ENCODE peak calls at places on chromosome 15, in ten cellular contexts. I, C, X, T, B, Y, E, M, P and L are unnamed samples.

GRCh38 chr15:91849749-91850161 is 3.8 kb upstream of the SLCO3A1 start:
- DNase-seq in I (peak), C (no peak), X (no peak), T (no peak), B (no peak), Y (peak), E (no peak), M (no peak), P (no peak), L (peak)

GRCh38 chr15:60397772-60398445 is at the start of gene ANXA2:
- DNase-seq in I (peak), C (peak), X (peak), T (peak), B (no peak), Y (peak), E (no peak), M (no peak), P (peak), L (peak)

GRCh38 chr15:79370716-79371115 is 59.8 kb downstream of the TMED3 start:
- DNase-seq in I (no peak), C (no peak), X (no peak), T (no peak), B (no peak), Y (no peak), E (no peak), M (no peak), P (no peak), L (no peak)

GRCh38 chr15:46589088-46589487 is 954.3 kb downstream of the SQOR start:
- DNase-seq in I (no peak), C (no peak), X (no peak), T (no peak), B (no peak), Y (no peak), E (no peak), M (no peak), P (no peak), L (no peak)

GRCh38 chr15:77688270-77689058 is 55.8 kb upstream of the LINGO1 start:
- DNase-seq in I (no peak), C (no peak), X (no peak), T (no peak), B (no peak), Y (no peak), E (no peak), M (no peak), P (no peak), L (no peak)

GRCh38 chr15:73231661-73232443 is 136.9 kb downstream of the HCN4 start:
- DNase-seq in I (no peak), C (no peak), X (no peak), T (no peak), B (no peak), Y (no peak), E (no peak), M (no peak), P (no peak), L (no peak)

GRCh38 chr15:52013151-52013791 is 5.7 kb upstream of the MAPK6 start:
- DNase-seq in I (no peak), C (no peak), X (no peak), T (no peak), B (no peak), Y (peak), E (no peak), M (no peak), P (no peak), L (no peak)

GRCh38 chr15:71048913-71049675 is 66.2 kb upstream of the THSD4 start:
- DNase-seq in I (no peak), C (no peak), X (no peak), T (no peak), B (no peak), Y (peak), E (no peak), M (no peak), P (no peak), L (no peak)

GRCh38 chr15:77186518-77187095 is 115.7 kb upstream of the TSPAN3 start:
- DNase-seq in I (no peak), C (no peak), X (no peak), T (no peak), B (peak), Y (peak), E (no peak), M (no peak), P (no peak), L (peak)

GRCh38 chr15:89051875-89052274 is 36.4 kb upstream of the ABHD2 start:
- DNase-seq in I (no peak), C (no peak), X (no peak), T (no peak), B (no peak), Y (no peak), E (no peak), M (no peak), P (no peak), L (no peak)

GRCh38 chr15:80778964-80779657 is at the start of gene CEMIP:
- DNase-seq in I (no peak), C (peak), X (peak), T (peak), B (peak), Y (peak), E (no peak), M (peak), P (peak), L (peak)

GRCh38 chr15:71916834-71917233 is 106.5 kb downstream of the NR2E3 start:
- DNase-seq in I (no peak), C (no peak), X (no peak), T (no peak), B (no peak), Y (no peak), E (no peak), M (no peak), P (no peak), L (no peak)

GRCh38 chr15:85778107-85778776 is 16.5 kb downstream of the KLHL25 start:
- DNase-seq in I (no peak), C (no peak), X (no peak), T (no peak), B (no peak), Y (no peak), E (no peak), M (no peak), P (no peak), L (no peak)

GRCh38 chr15:70853270-70853854 is 595 bp downstream of the LARP6 start:
- DNase-seq in I (peak), C (peak), X (no peak), T (no peak), B (peak), Y (no peak), E (no peak), M (peak), P (no peak), L (no peak)

GRCh38 chr15:27089233-27089586 is 118.2 kb downstream of the GABRG3 start:
- DNase-seq in I (no peak), C (no peak), X (no peak), T (no peak), B (no peak), Y (no peak), E (no peak), M (no peak), P (no peak), L (no peak)

GRCh38 chr15:53917109-53917508 is 61.1 kb upstream of the UNC13C start:
- DNase-seq in I (no peak), C (no peak), X (no peak), T (no peak), B (no peak), Y (no peak), E (no peak), M (no peak), P (no peak), L (no peak)

GRCh38 chr15:80275946-80276345 is 23.9 kb upstream of the CTXND1 start:
- DNase-seq in I (no peak), C (no peak), X (no peak), T (no peak), B (no peak), Y (peak), E (no peak), M (no peak), P (no peak), L (no peak)

GRCh38 chr15:89171136-89172072 is 50.0 kb downstream of the RLBP1 start:
- DNase-seq in I (peak), C (peak), X (no peak), T (peak), B (peak), Y (peak), E (peak), M (no peak), P (peak), L (peak)

GRCh38 chr15:98668566-98669308 is 20.4 kb downstream of the IGF1R start:
- DNase-seq in I (no peak), C (no peak), X (no peak), T (no peak), B (no peak), Y (no peak), E (no peak), M (no peak), P (no peak), L (no peak)

GRCh38 chr15:90956551-90957104 is 1.9 kb downstream of the RCCD1 start:
- DNase-seq in I (peak), C (peak), X (peak), T (peak), B (peak), Y (peak), E (no peak), M (peak), P (peak), L (peak)

GRCh38 chr15:47027322-47027946 is 689.9 kb upstream of the SEMA6D start:
- DNase-seq in I (no peak), C (no peak), X (no peak), T (no peak), B (no peak), Y (peak), E (no peak), M (no peak), P (no peak), L (no peak)

GRCh38 chr15:26892119-26892518 is 25.3 kb downstream of the GABRA5 start:
- DNase-seq in I (no peak), C (no peak), X (no peak), T (no peak), B (no peak), Y (no peak), E (no peak), M (no peak), P (no peak), L (no peak)

GRCh38 chr15:61390138-61390537 is 161.0 kb upstream of the RORA start:
- DNase-seq in I (no peak), C (no peak), X (no peak), T (no peak), B (no peak), Y (no peak), E (no peak), M (no peak), P (no peak), L (no peak)

GRCh38 chr15:101329867-101330380 is 34.9 kb upstream of the SNRPA1 start:
- DNase-seq in I (no peak), C (no peak), X (no peak), T (no peak), B (no peak), Y (no peak), E (no peak), M (no peak), P (no peak), L (no peak)

GRCh38 chr15:92714071-92714456 is 58.5 kb upstream of the FAM174B start:
- DNase-seq in I (no peak), C (no peak), X (no peak), T (no peak), B (peak), Y (no peak), E (no peak), M (no peak), P (no peak), L (no peak)

GRCh38 chr15:50066202-50066601 is 52.8 kb downstream of the ATP8B4 start:
- DNase-seq in I (no peak), C (no peak), X (no peak), T (no peak), B (no peak), Y (peak), E (no peak), M (no peak), P (no peak), L (no peak)

GRCh38 chr15:30859091-30859874 is 44.4 kb upstream of the FAN1 start:
- DNase-seq in I (peak), C (no peak), X (no peak), T (no peak), B (no peak), Y (peak), E (no peak), M (no peak), P (no peak), L (no peak)

GRCh38 chr15:88604972-88605506 is 16.1 kb upstream of the AEN start:
- DNase-seq in I (no peak), C (no peak), X (no peak), T (no peak), B (peak), Y (no peak), E (no peak), M (no peak), P (no peak), L (no peak)

GRCh38 chr15:67013696-67014095 is 51.7 kb upstream of the SMAD3 start:
- DNase-seq in I (no peak), C (no peak), X (no peak), T (no peak), B (no peak), Y (no peak), E (no peak), M (no peak), P (no peak), L (no peak)

GRCh38 chr15:87547470-87548181 is 708.9 kb downstream of the NTRK3 start:
- DNase-seq in I (no peak), C (no peak), X (no peak), T (peak), B (no peak), Y (no peak), E (no peak), M (no peak), P (no peak), L (no peak)

GRCh38 chr15:91824256-91824655 is 29.3 kb upstream of the SLCO3A1 start:
- DNase-seq in I (no peak), C (no peak), X (no peak), T (peak), B (no peak), Y (no peak), E (no peak), M (no peak), P (no peak), L (no peak)

GRCh38 chr15:58951388-58952060 is 18.0 kb upstream of the SLTM start:
- DNase-seq in I (no peak), C (no peak), X (no peak), T (no peak), B (no peak), Y (no peak), E (no peak), M (peak), P (no peak), L (no peak)

GRCh38 chr15:25243800-25244097 is 195.1 kb downstream of the UBE3A start:
- DNase-seq in I (no peak), C (no peak), X (no peak), T (no peak), B (no peak), Y (no peak), E (no peak), M (no peak), P (peak), L (no peak)

GRCh38 chr15:67946701-67947100 is 106.9 kb upstream of the RNU6-1 start:
- DNase-seq in I (no peak), C (no peak), X (no peak), T (no peak), B (no peak), Y (no peak), E (no peak), M (no peak), P (no peak), L (no peak)